ENCODE peak calls at places on chromosome 17, in four cellular contexts. X is germinal center, K is tibial nerve, Q is T follicular helper cell. I is an unnamed sample.

GRCh38 chr17:72193395-72194106 is 72.7 kb downstream of the SOX9 start:
- DNase-seq in K (no peak), X (no peak), Q (no peak), I (no peak)

GRCh38 chr17:185445-186138 is 4.1 kb upstream of the DOC2B start:
- DNase-seq in K (no peak), X (no peak), Q (no peak), I (no peak)

GRCh38 chr17:37813753-37814152 is 68.9 kb upstream of the HNF1B start:
- DNase-seq in X (no peak), K (no peak), Q (no peak), I (peak; percentile 63)

GRCh38 chr17:21058098-21058893 is 15.5 kb upstream of the USP22 start:
- DNase-seq in K (no peak), X (no peak), Q (no peak), I (no peak)

GRCh38 chr17:5042152-5043022 is 7.2 kb upstream of the SLC52A1 start:
- DNase-seq in X (no peak), Q (no peak), K (no peak), I (no peak)

GRCh38 chr17:7573324-7574080 is 5.9 kb upstream of the CD68 start:
- DNase-seq in K (peak; percentile 78), X (peak; percentile 92), Q (peak; percentile 87), I (no peak)

GRCh38 chr17:68698761-68699160 is 97.6 kb upstream of the FAM20A start:
- DNase-seq in X (no peak), Q (no peak), K (peak; percentile 22), I (no peak)

GRCh38 chr17:48317732-48318131 is 112.3 kb downstream of the SKAP1 start:
- DNase-seq in K (no peak), Q (no peak), X (no peak), I (no peak)

GRCh38 chr17:80592243-80592642 is 47.6 kb downstream of the RPTOR start:
- DNase-seq in Q (no peak), K (no peak), X (no peak), I (no peak)

GRCh38 chr17:1865252-1866037 is 35.6 kb downstream of the RPA1 start:
- DNase-seq in K (peak; percentile 54), Q (peak; percentile 33), X (peak; percentile 54), I (no peak)

GRCh38 chr17:75008373-75008772 is 4.1 kb upstream of the MRPL58 start:
- DNase-seq in K (no peak), Q (no peak), X (no peak), I (no peak)

GRCh38 chr17:83177611-83178532 is 98.5 kb downstream of the METRNL start:
- DNase-seq in Q (no peak), K (peak; percentile 3), X (no peak), I (no peak)

GRCh38 chr17:15999974-16000827 is 577 bp downstream of the TTC19 start:
- DNase-seq in Q (no peak), X (no peak), K (no peak), I (peak; percentile 27)

GRCh38 chr17:8629371-8630226 is 926 bp downstream of the MYH10 start:
- DNase-seq in K (no peak), Q (no peak), X (peak; percentile 20), I (no peak)

GRCh38 chr17:10385871-10386270 is 13.1 kb upstream of the MYH13 start:
- DNase-seq in X (no peak), K (no peak), Q (no peak), I (no peak)

GRCh38 chr17:1880851-1881630 is 51.2 kb downstream of the RPA1 start:
- DNase-seq in Q (no peak), X (no peak), K (no peak), I (no peak)

GRCh38 chr17:43906951-43907424 is 348 bp downstream of the MPP2 start:
- DNase-seq in X (no peak), Q (no peak), K (peak; percentile 9), I (no peak)